ENCODE peak calls at places on chromosomes 6 and 20, in five cellular contexts. H is astrocyte of the spinal cord, Y is tibial artery, R is GM12865, K is neural crest cell. G is an unnamed sample.
A peak's percentile ranks its signal among the peaks of the same experiment; 100 is the strongest.

GRCh38 chr20:34268851-34269668 is 27.8 kb downstream of the ASIP start:
- DNase-seq in K (no peak), H (peak; percentile 11), Y (no peak), R (no peak), G (peak; percentile 41)

GRCh38 chr20:60255866-60256265 is 297.6 kb downstream of the CDH26 start:
- DNase-seq in H (peak; percentile 13), K (no peak), R (no peak), Y (no peak), G (no peak)

GRCh38 chr6:2244261-2245102 is 923 bp downstream of the GMDS start:
- DNase-seq in H (no peak), K (no peak), R (peak; percentile 41), Y (no peak), G (peak; percentile 6)

GRCh38 chr6:117441824-117442264 is 16.1 kb upstream of the ROS1 start:
- DNase-seq in Y (no peak), H (peak; percentile 67), R (no peak), K (no peak), G (no peak)

GRCh38 chr6:42341221-42341620 is 110.5 kb downstream of the TRERF1 start:
- DNase-seq in Y (no peak), H (no peak), R (no peak), K (no peak), G (no peak)

GRCh38 chr6:10312445-10312844 is 102.4 kb downstream of the TFAP2A start:
- DNase-seq in R (no peak), Y (no peak), K (no peak), H (no peak), G (no peak)

GRCh38 chr6:97292671-97293070 is 9.7 kb upstream of the MMS22L start:
- DNase-seq in H (peak; percentile 9), Y (no peak), R (no peak), K (no peak), G (no peak)

GRCh38 chr20:1505361-1505760 is 14.1 kb upstream of the SIRPB2 start:
- DNase-seq in R (no peak), Y (no peak), K (no peak), H (no peak), G (no peak)

GRCh38 chr6:31497595-31498476 is at the start of gene MICB:
- DNase-seq in R (peak; percentile 90), K (no peak), Y (peak; percentile 88), H (peak; percentile 72), G (peak; percentile 69)

GRCh38 chr6:56026461-56027180 is 151.2 kb upstream of the BMP5 start:
- DNase-seq in H (no peak), R (no peak), Y (no peak), K (no peak), G (no peak)

GRCh38 chr6:45375449-45375848 is 2.3 kb downstream of the SUPT3H start:
- DNase-seq in K (no peak), Y (no peak), H (no peak), R (no peak), G (no peak)

GRCh38 chr6:155530219-155530834 is 74.7 kb upstream of the NOX3 start:
- DNase-seq in K (no peak), R (peak; percentile 75), H (peak; percentile 66), Y (no peak), G (no peak)

GRCh38 chr6:12516070-12516469 is 200.5 kb upstream of the PHACTR1 start:
- DNase-seq in Y (no peak), K (no peak), R (peak; percentile 33), H (no peak), G (no peak)

GRCh38 chr20:25284131-25284601 is 36.3 kb downstream of the PYGB start:
- DNase-seq in H (no peak), K (no peak), R (no peak), Y (peak; percentile 14), G (no peak)

GRCh38 chr6:4902363-4902762 is 101.5 kb downstream of the RPP40 start:
- DNase-seq in R (peak; percentile 30), K (no peak), H (no peak), Y (no peak), G (no peak)

GRCh38 chr6:168276576-168277273 is 42.9 kb downstream of the DACT2 start:
- DNase-seq in K (no peak), R (no peak), H (no peak), Y (no peak), G (no peak)

GRCh38 chr20:23629017-23629541 is 8.7 kb downstream of the CST3 start:
- DNase-seq in R (no peak), Y (peak; percentile 57), K (no peak), H (peak; percentile 89), G (no peak)

GRCh38 chr20:17849901-17850673 is 118.5 kb downstream of the SNX5 start:
- DNase-seq in K (no peak), Y (peak; percentile 90), R (no peak), H (peak; percentile 97), G (no peak)

GRCh38 chr6:149925974-149926777 is 3.3 kb upstream of the RAET1G start:
- DNase-seq in R (peak; percentile 56), Y (peak; percentile 96), H (peak; percentile 73), K (peak; percentile 88), G (peak; percentile 90)

GRCh38 chr6:18042536-18043145 is 55.2 kb upstream of the KIF13A start:
- DNase-seq in K (no peak), Y (no peak), H (no peak), R (no peak), G (no peak)

GRCh38 chr20:35823937-35824336 is 52.1 kb downstream of the PHF20 start:
- DNase-seq in R (no peak), H (no peak), Y (no peak), K (no peak), G (no peak)

GRCh38 chr6:151679081-151679480 is 128.4 kb upstream of the ESR1 start:
- DNase-seq in K (no peak), Y (no peak), H (peak; percentile 14), R (no peak), G (no peak)

GRCh38 chr6:117907600-117908245 is 659 bp downstream of the SLC35F1 start:
- DNase-seq in H (no peak), Y (no peak), R (no peak), K (peak; percentile 35), G (peak; percentile 68)

GRCh38 chr6:156390621-156391378 is 386.4 kb upstream of the ARID1B start:
- DNase-seq in H (no peak), R (no peak), Y (no peak), K (no peak), G (no peak)

GRCh38 chr6:17928514-17929430 is 58.7 kb downstream of the KIF13A start:
- DNase-seq in Y (no peak), K (no peak), H (no peak), R (no peak), G (no peak)

GRCh38 chr20:13221313-13221672 is 219 bp downstream of the ISM1 start:
- DNase-seq in R (no peak), H (no peak), K (no peak), Y (no peak), G (no peak)

GRCh38 chr20:13220857-13221297 is at the start of gene ISM1:
- DNase-seq in R (peak; percentile 10), H (peak; percentile 7), K (peak; percentile 17), Y (peak; percentile 29), G (peak; percentile 73)

GRCh38 chr20:13221673-13222318 is 722 bp downstream of the ISM1 start:
- DNase-seq in Y (peak; percentile 40), K (peak; percentile 52), H (peak; percentile 63), R (peak; percentile 73), G (peak; percentile 75)

GRCh38 chr20:13219327-13220193 is 1.5 kb upstream of the ISM1 start:
- DNase-seq in H (no peak), K (no peak), R (no peak), Y (no peak), G (no peak)

DNA sequence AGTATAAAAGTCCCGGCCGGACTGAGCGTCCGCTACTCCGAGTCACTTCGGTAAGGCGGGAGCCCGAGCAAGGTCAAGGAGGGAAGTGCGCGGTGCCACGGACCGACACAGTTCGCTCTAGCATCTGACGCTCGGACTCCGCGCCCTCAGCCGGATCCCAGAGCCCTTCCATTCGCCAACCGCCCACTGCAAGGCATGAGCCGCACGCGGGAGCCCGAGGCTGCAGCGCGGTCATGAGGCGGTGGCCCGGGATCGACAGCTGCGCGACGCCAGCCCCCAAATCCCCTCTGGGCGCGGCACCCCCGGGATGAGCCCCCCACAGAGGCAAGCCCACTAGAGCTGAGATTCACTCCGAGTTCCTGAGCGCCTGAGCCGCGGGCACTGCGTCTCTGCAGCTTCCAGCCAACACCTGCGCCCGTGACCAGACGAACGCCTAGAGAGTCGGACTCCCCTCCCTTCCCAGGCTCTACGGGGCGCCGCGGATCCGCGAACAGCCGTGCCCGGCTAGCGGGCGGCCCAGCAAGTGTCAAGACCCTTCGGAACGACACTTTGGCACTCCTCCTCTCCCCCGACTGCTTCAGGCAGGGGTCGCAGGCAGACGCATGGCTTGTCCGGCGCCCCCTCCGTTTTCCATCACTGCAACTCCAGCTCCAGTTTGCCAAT is 749 bp upstream of the ISM1 start:
- DNase-seq in Y (peak; percentile 82), R (no peak), K (peak; percentile 40), H (peak; percentile 23), G (peak; percentile 71)
- TF ChIP-seq CTCF in Y (no peak), R (no peak), K (no peak), H (no peak), G (no peak)

GRCh38 chr6:131958095-131958494 is 6.9 kb upstream of the CCN2 start:
- DNase-seq in K (no peak), H (no peak), R (no peak), Y (no peak), G (no peak)

GRCh38 chr6:131958551-131959470 is 7.6 kb upstream of the CCN2 start:
- DNase-seq in H (no peak), R (no peak), Y (no peak), K (no peak), G (no peak)

GRCh38 chr6:131963063-131963462 is 11.9 kb upstream of the CCN2 start:
- DNase-seq in H (no peak), R (no peak), K (no peak), Y (no peak), G (no peak)

GRCh38 chr6:131955876-131956275 is 4.7 kb upstream of the CCN2 start:
- DNase-seq in Y (no peak), H (no peak), R (no peak), K (no peak), G (no peak)

DNA sequence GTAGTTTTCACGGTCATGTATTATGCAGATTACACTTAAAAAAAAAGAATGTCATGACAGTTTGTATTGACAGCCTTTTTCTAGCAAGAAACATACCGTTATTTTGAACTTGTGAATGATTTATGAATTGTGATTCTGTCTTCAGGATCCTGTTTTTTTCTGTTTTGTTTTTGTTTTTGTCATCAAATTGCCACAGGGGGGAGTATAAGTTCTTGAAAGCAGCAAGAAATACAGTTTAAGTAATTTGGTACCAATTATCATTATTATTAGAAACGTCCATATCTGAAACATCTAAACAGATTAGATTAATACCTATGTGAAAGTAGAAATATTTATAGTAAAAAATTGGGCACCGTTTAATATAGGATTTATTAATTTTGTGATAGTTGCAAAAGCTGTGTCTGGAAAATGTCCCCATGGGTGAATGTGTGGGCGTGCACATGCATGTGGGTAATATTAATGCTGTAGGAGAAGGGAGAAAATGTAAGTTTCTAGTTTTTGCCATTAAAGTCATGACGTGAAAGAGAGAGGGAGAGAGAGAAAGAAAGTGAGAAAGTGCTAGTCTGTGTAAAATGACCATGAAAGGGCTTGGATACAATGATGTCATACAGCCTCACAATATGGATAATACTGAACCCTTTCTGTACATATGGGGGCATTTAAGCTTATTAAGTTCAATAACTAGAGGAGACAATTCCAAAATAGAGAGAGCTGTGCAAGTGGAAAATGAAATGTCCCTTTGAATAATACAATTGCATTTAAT is 9.4 kb upstream of the CCN2 start:
- DNase-seq in Y (no peak), K (no peak), H (no peak), R (no peak), G (no peak)
- TF ChIP-seq CTCF in Y (peak; percentile 30), K (peak; percentile 20), H (no peak), R (peak; percentile 9), G (no peak)

GRCh38 chr20:44613575-44613974 is 31.2 kb downstream of the PKIG start:
- DNase-seq in H (no peak), Y (no peak), K (no peak), R (no peak), G (no peak)
- TF ChIP-seq CTCF in H (no peak), Y (no peak), K (no peak), R (no peak), G (no peak)

GRCh38 chr6:90274481-90275030 is 22.1 kb downstream of the BACH2 start:
- DNase-seq in H (no peak), R (peak; percentile 11), Y (no peak), K (no peak), G (no peak)
- TF ChIP-seq CTCF in H (no peak), R (peak; percentile 17), Y (no peak), K (no peak), G (no peak)